ENCODE peak calls at places on chromosomes 2 and 18, in seven cellular contexts. Q, F, R, V, N, C and U are unnamed samples.

GRCh38 chr2:72148975-72149555 is 1.4 kb upstream of the CYP26B1 start:
- DNase-seq in Q (peak), F (peak), R (peak), V (peak), N (no peak), C (no peak), U (peak)

GRCh38 chr2:148238561-148238960 is 217.7 kb downstream of the MBD5 start:
- DNase-seq in Q (no peak), F (no peak), R (no peak), V (no peak), N (no peak), C (no peak), U (no peak)

GRCh38 chr2:8515390-8515761 is 166.5 kb upstream of the ID2 start:
- DNase-seq in Q (peak), F (no peak), R (no peak), V (no peak), N (no peak), C (no peak), U (peak)

GRCh38 chr2:136248242-136248641 is 130.3 kb upstream of the CXCR4 start:
- DNase-seq in Q (no peak), F (no peak), R (no peak), V (peak), N (no peak), C (peak), U (no peak)

GRCh38 chr2:207048421-207048820 is 109.1 kb downstream of the CPO start:
- DNase-seq in Q (no peak), F (no peak), R (no peak), V (no peak), N (no peak), C (no peak), U (no peak)

GRCh38 chr2:63544017-63544627 is 44.2 kb downstream of the WDPCP start:
- DNase-seq in Q (peak), F (no peak), R (no peak), V (peak), N (no peak), C (no peak), U (no peak)

GRCh38 chr2:71456617-71457016 is 3.3 kb downstream of the DYSF start:
- DNase-seq in Q (peak), F (no peak), R (no peak), V (no peak), N (no peak), C (no peak), U (no peak)

GRCh38 chr2:18987592-18988073 is 370.8 kb downstream of the OSR1 start:
- DNase-seq in Q (peak), F (peak), R (peak), V (peak), N (no peak), C (peak), U (no peak)

GRCh38 chr18:26271917-26272549 is 45.8 kb downstream of the TAF4B start:
- DNase-seq in Q (no peak), F (no peak), R (no peak), V (no peak), N (no peak), C (no peak), U (no peak)

GRCh38 chr2:17747684-17748452 is 5.7 kb downstream of the SMC6 start:
- DNase-seq in Q (no peak), F (no peak), R (no peak), V (peak), N (no peak), C (no peak), U (no peak)

GRCh38 chr2:45610281-45611019 is 617 bp downstream of the SRBD1 start:
- DNase-seq in Q (peak), F (peak), R (peak), V (peak), N (peak), C (no peak), U (no peak)

GRCh38 chr2:15293262-15293937 is 267.7 kb downstream of the NBAS start:
- DNase-seq in Q (no peak), F (no peak), R (no peak), V (no peak), N (no peak), C (peak), U (no peak)

GRCh38 chr18:59357928-59358327 is 1.1 kb downstream of the LMAN1 start:
- DNase-seq in Q (peak), F (no peak), R (no peak), V (peak), N (no peak), C (no peak), U (no peak)

GRCh38 chr2:175363719-175364118 is 182.2 kb upstream of the ATP5MC3 start:
- DNase-seq in Q (no peak), F (no peak), R (no peak), V (no peak), N (no peak), C (no peak), U (no peak)

GRCh38 chr2:36733215-36733614 is 36.7 kb downstream of the VIT start:
- DNase-seq in Q (no peak), F (no peak), R (no peak), V (no peak), N (no peak), C (no peak), U (no peak)

GRCh38 chr2:63189026-63189425 is 138.4 kb downstream of the OTX1 start:
- DNase-seq in Q (peak), F (no peak), R (no peak), V (peak), N (peak), C (peak), U (no peak)

GRCh38 chr2:117603569-117603968 is 210.9 kb upstream of the DDX18 start:
- DNase-seq in Q (no peak), F (no peak), R (no peak), V (no peak), N (no peak), C (no peak), U (no peak)

GRCh38 chr2:151881342-151881741 is 53.1 kb upstream of the ARL5A start:
- DNase-seq in Q (peak), F (no peak), R (no peak), V (no peak), N (no peak), C (no peak), U (no peak)

GRCh38 chr2:176818653-176819052 is 393.9 kb upstream of the HNRNPA3 start:
- DNase-seq in Q (no peak), F (no peak), R (no peak), V (no peak), N (no peak), C (no peak), U (no peak)

GRCh38 chr2:108637304-108637669 is 82.0 kb upstream of the RANBP2 start:
- DNase-seq in Q (peak), F (no peak), R (peak), V (no peak), N (no peak), C (peak), U (peak)

GRCh38 chr18:74840492-74841167 is 243.0 kb downstream of the ZNF407 start:
- DNase-seq in Q (no peak), F (no peak), R (no peak), V (peak), N (no peak), C (no peak), U (no peak)

GRCh38 chr2:159168707-159169106 is 117.8 kb downstream of the WDSUB1 start:
- DNase-seq in Q (no peak), F (no peak), R (no peak), V (peak), N (no peak), C (no peak), U (no peak)

GRCh38 chr2:207046642-207047213 is 107.4 kb downstream of the CPO start:
- DNase-seq in Q (peak), F (no peak), R (no peak), V (peak), N (no peak), C (no peak), U (no peak)

GRCh38 chr2:109438773-109439191 is 175.0 kb downstream of the SEPTIN10 start:
- DNase-seq in Q (no peak), F (no peak), R (peak), V (peak), N (no peak), C (no peak), U (no peak)

GRCh38 chr2:20539133-20539719 is 92.4 kb downstream of the RHOB start:
- DNase-seq in Q (no peak), F (no peak), R (peak), V (no peak), N (no peak), C (no peak), U (no peak)

GRCh38 chr2:20122864-20123263 is 71.4 kb upstream of the LAPTM4A start:
- DNase-seq in Q (no peak), F (no peak), R (no peak), V (no peak), N (no peak), C (no peak), U (no peak)

DNA sequence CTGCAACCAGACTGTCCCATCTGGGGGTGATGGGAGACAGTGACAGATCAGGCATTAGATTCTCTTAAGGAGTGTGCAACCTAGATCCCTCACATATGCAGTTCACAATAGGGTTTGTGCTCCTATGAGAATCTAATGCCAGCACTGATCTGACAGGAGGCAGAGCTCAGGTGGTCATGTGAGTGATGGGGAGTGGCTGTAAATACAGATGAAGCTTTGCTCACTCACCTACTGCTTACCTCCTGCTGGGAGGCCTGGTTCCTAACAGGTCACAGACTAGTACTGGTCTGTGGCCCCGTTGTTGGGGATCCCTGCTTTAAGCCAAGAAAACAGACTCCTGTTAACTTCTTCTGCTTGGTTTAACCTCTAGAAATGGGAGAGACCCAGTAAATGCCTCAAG is 3.2 kb downstream of the CYP27A1 start:
- DNase-seq in Q (no peak), F (no peak), R (no peak), V (no peak), N (no peak), C (no peak), U (no peak)
- TF ChIP-seq CTCF in Q (no peak), F (no peak), R (no peak), V (no peak), N (no peak), C (no peak), U (no peak)

GRCh38 chr2:187453078-187453641 is 5.1 kb upstream of the CALCRL start:
- DNase-seq in Q (peak), F (no peak), R (no peak), V (peak), N (no peak), C (no peak), U (no peak)
- TF ChIP-seq CTCF in Q (no peak), F (no peak), R (peak), V (peak), N (peak), C (peak), U (peak)

GRCh38 chr2:79857888-79858287 is 345.0 kb downstream of the CTNNA2 start:
- DNase-seq in Q (no peak), F (no peak), R (no peak), V (no peak), N (no peak), C (no peak), U (no peak)

GRCh38 chr2:79862756-79863155 is 349.9 kb downstream of the CTNNA2 start:
- DNase-seq in Q (no peak), F (no peak), R (no peak), V (no peak), N (no peak), C (no peak), U (no peak)

GRCh38 chr2:79861059-79861374 is 348.2 kb downstream of the CTNNA2 start:
- DNase-seq in Q (no peak), F (no peak), R (no peak), V (no peak), N (no peak), C (no peak), U (no peak)

GRCh38 chr2:79855264-79856006 is 342.6 kb downstream of the CTNNA2 start:
- DNase-seq in Q (no peak), F (no peak), R (no peak), V (no peak), N (no peak), C (no peak), U (no peak)

GRCh38 chr2:79860233-79861058 is 347.6 kb downstream of the CTNNA2 start:
- DNase-seq in Q (peak), F (no peak), R (no peak), V (peak), N (no peak), C (peak), U (no peak)
- TF ChIP-seq CTCF in Q (peak), F (no peak), R (no peak), V (peak), N (peak), C (peak), U (no peak)

DNA sequence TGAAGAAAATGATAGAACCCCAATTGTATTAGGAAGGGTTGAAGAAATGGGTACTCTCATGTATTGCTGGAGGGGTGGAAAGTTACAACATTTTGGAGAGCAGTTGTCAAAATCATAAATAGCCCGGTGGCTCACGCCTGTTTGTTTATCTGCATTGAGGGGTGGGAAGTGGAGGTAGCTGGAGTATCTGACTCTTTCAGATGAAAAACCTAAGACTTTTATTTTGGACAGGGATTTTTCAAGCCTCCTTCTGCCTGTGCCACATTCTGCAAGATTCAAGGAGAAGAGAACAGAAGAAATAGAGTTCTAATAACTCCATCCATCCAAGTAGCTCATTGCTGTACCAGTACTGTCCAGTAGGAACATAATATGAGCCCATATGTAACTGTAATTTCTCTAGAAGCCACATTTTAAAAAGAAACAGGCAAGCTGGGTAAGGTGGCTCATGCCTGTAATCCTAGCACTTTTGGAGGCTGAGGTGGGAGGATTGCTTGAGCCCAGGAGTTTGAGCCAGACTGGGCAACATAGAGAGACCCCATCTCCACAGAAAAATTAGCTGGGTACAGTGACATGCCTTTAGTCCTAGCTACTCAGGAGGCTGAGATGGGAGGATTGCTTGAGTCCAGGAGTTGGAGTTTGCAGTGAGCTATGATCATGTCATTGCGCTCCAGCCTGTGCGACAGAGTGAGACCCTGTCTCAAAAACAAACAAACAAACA is 35.5 kb upstream of the NT5DC4 start:
- DNase-seq in Q (peak), F (no peak), R (no peak), V (peak), N (no peak), C (no peak), U (no peak)
- TF ChIP-seq CTCF in Q (no peak), F (no peak), R (no peak), V (peak), N (peak), C (peak), U (peak)

GRCh38 chr2:223828314-223828713 is 9.1 kb downstream of the AP1S3 start:
- DNase-seq in Q (no peak), F (no peak), R (no peak), V (no peak), N (no peak), C (no peak), U (no peak)
- TF ChIP-seq CTCF in Q (no peak), F (no peak), R (no peak), V (peak), N (no peak), C (peak), U (no peak)